ENCODE peak calls at places on chromosome X, in nine cellular contexts. One of them, this sample, is unnamed.

GRCh38 chrX:55057691-55058249 is 17.1 kb upstream of the PAGE2B start:
- DNase-seq in fibroblast of mammary gland: peak
- DNase-seq in M059J: peak
- DNase-seq in GM20000: peak
- DNase-seq in NCI-H2029: peak
- DNase-seq in nucleus accumbens: no peak
- DNase-seq in heart left ventricle: no peak
- DNase-seq in DMS153: peak
- DNase-seq in activated T-helper 9 cell treated with anti-CD3 and anti-CD28 coated beads, Interleukin-2, amount 50 U/mL, for 16 hours: no peak
- DNase-seq in this sample: no peak

GRCh38 chrX:107204063-107204605 is 2.1 kb downstream of the NUP62CL start:
- DNase-seq in M059J: no peak
- DNase-seq in DMS153: no peak
- DNase-seq in nucleus accumbens: no peak
- DNase-seq in activated T-helper 9 cell treated with anti-CD3 and anti-CD28 coated beads, Interleukin-2, amount 50 U/mL, for 16 hours: no peak
- DNase-seq in heart left ventricle: no peak
- DNase-seq in NCI-H2029: no peak
- DNase-seq in fibroblast of mammary gland: no peak
- DNase-seq in GM20000: no peak
- DNase-seq in this sample: no peak

GRCh38 chrX:118495958-118496762 is 545 bp downstream of the DOCK11 start:
- DNase-seq in NCI-H2029: no peak
- DNase-seq in heart left ventricle: peak
- DNase-seq in DMS153: peak
- DNase-seq in GM20000: peak
- DNase-seq in nucleus accumbens: peak
- DNase-seq in activated T-helper 9 cell treated with anti-CD3 and anti-CD28 coated beads, Interleukin-2, amount 50 U/mL, for 16 hours: peak
- DNase-seq in fibroblast of mammary gland: peak
- DNase-seq in M059J: peak
- DNase-seq in this sample: peak

GRCh38 chrX:110042521-110042920 is 39.6 kb downstream of the TMEM164 start:
- DNase-seq in heart left ventricle: no peak
- DNase-seq in GM20000: no peak
- DNase-seq in nucleus accumbens: no peak
- DNase-seq in M059J: peak
- DNase-seq in fibroblast of mammary gland: peak
- DNase-seq in DMS153: no peak
- DNase-seq in NCI-H2029: no peak
- DNase-seq in activated T-helper 9 cell treated with anti-CD3 and anti-CD28 coated beads, Interleukin-2, amount 50 U/mL, for 16 hours: no peak
- DNase-seq in this sample: no peak

GRCh38 chrX:68059469-68059868 is 373.8 kb downstream of the OPHN1 start:
- DNase-seq in M059J: peak
- DNase-seq in NCI-H2029: no peak
- DNase-seq in DMS153: no peak
- DNase-seq in nucleus accumbens: no peak
- DNase-seq in heart left ventricle: no peak
- DNase-seq in activated T-helper 9 cell treated with anti-CD3 and anti-CD28 coated beads, Interleukin-2, amount 50 U/mL, for 16 hours: no peak
- DNase-seq in fibroblast of mammary gland: peak
- DNase-seq in GM20000: no peak
- DNase-seq in this sample: no peak

GRCh38 chrX:30982467-30982866 is 89.4 kb downstream of the FTHL17 start:
- DNase-seq in DMS153: no peak
- DNase-seq in NCI-H2029: no peak
- DNase-seq in M059J: no peak
- DNase-seq in activated T-helper 9 cell treated with anti-CD3 and anti-CD28 coated beads, Interleukin-2, amount 50 U/mL, for 16 hours: no peak
- DNase-seq in nucleus accumbens: no peak
- DNase-seq in fibroblast of mammary gland: no peak
- DNase-seq in GM20000: no peak
- DNase-seq in heart left ventricle: no peak
- DNase-seq in this sample: no peak

GRCh38 chrX:39907964-39908616 is 189.7 kb downstream of the BCOR start:
- DNase-seq in DMS153: no peak
- DNase-seq in heart left ventricle: peak
- DNase-seq in M059J: peak
- DNase-seq in nucleus accumbens: no peak
- DNase-seq in GM20000: no peak
- DNase-seq in fibroblast of mammary gland: peak
- DNase-seq in activated T-helper 9 cell treated with anti-CD3 and anti-CD28 coated beads, Interleukin-2, amount 50 U/mL, for 16 hours: no peak
- DNase-seq in NCI-H2029: no peak
- DNase-seq in this sample: no peak

GRCh38 chrX:24672701-24673190 is 21.0 kb upstream of the POLA1 start:
- DNase-seq in M059J: no peak
- DNase-seq in DMS153: no peak
- DNase-seq in NCI-H2029: no peak
- DNase-seq in heart left ventricle: no peak
- DNase-seq in GM20000: no peak
- DNase-seq in activated T-helper 9 cell treated with anti-CD3 and anti-CD28 coated beads, Interleukin-2, amount 50 U/mL, for 16 hours: no peak
- DNase-seq in nucleus accumbens: peak
- DNase-seq in fibroblast of mammary gland: no peak
- DNase-seq in this sample: no peak

GRCh38 chrX:119375561-119375960 is 23.6 kb upstream of the SLC25A43 start:
- DNase-seq in GM20000: no peak
- DNase-seq in activated T-helper 9 cell treated with anti-CD3 and anti-CD28 coated beads, Interleukin-2, amount 50 U/mL, for 16 hours: no peak
- DNase-seq in fibroblast of mammary gland: peak
- DNase-seq in nucleus accumbens: no peak
- DNase-seq in DMS153: no peak
- DNase-seq in M059J: peak
- DNase-seq in NCI-H2029: no peak
- DNase-seq in heart left ventricle: no peak
- DNase-seq in this sample: no peak

GRCh38 chrX:137031517-137032377 is 2.0 kb downstream of the GPR101 start:
- DNase-seq in GM20000: peak
- DNase-seq in nucleus accumbens: no peak
- DNase-seq in activated T-helper 9 cell treated with anti-CD3 and anti-CD28 coated beads, Interleukin-2, amount 50 U/mL, for 16 hours: no peak
- DNase-seq in heart left ventricle: no peak
- DNase-seq in NCI-H2029: no peak
- DNase-seq in DMS153: peak
- DNase-seq in fibroblast of mammary gland: peak
- DNase-seq in M059J: peak
- DNase-seq in this sample: no peak

GRCh38 chrX:12425496-12425895 is 287.2 kb downstream of the FRMPD4 start:
- DNase-seq in DMS153: no peak
- DNase-seq in heart left ventricle: no peak
- DNase-seq in activated T-helper 9 cell treated with anti-CD3 and anti-CD28 coated beads, Interleukin-2, amount 50 U/mL, for 16 hours: no peak
- DNase-seq in fibroblast of mammary gland: no peak
- DNase-seq in nucleus accumbens: no peak
- DNase-seq in M059J: no peak
- DNase-seq in GM20000: no peak
- DNase-seq in NCI-H2029: no peak
- DNase-seq in this sample: no peak

GRCh38 chrX:41480508-41481260 is 33.5 kb downstream of the NYX start:
- DNase-seq in nucleus accumbens: no peak
- DNase-seq in fibroblast of mammary gland: no peak
- DNase-seq in M059J: no peak
- DNase-seq in DMS153: no peak
- DNase-seq in activated T-helper 9 cell treated with anti-CD3 and anti-CD28 coated beads, Interleukin-2, amount 50 U/mL, for 16 hours: no peak
- DNase-seq in heart left ventricle: no peak
- DNase-seq in GM20000: no peak
- DNase-seq in NCI-H2029: no peak
- DNase-seq in this sample: no peak

GRCh38 chrX:74426071-74426470 is 4.8 kb downstream of the SLC16A2 start:
- DNase-seq in NCI-H2029: no peak
- DNase-seq in fibroblast of mammary gland: no peak
- DNase-seq in M059J: no peak
- DNase-seq in nucleus accumbens: no peak
- DNase-seq in DMS153: no peak
- DNase-seq in activated T-helper 9 cell treated with anti-CD3 and anti-CD28 coated beads, Interleukin-2, amount 50 U/mL, for 16 hours: no peak
- DNase-seq in heart left ventricle: no peak
- DNase-seq in GM20000: no peak
- DNase-seq in this sample: no peak

This sample was measured in activated T-helper 1 cell treated with Interleukin-2 at 50 U/mL for 16 hours.